ENCODE peak calls at places on chromosomes 7 and 10, in six cellular contexts. B is stimulated activated CD8-positive, alpha-beta memory T cell treated with anti-CD3 and anti-CD28 coated beads, Interleukin-15, amount 100 ng/mL, for 1 hour; H is stimulated activated CD4-positive, alpha-beta T cell treated with anti-CD3 and anti-CD28 coated beads, TNF-alpha, amount 100 ng/mL, for 24 hours; J is NCI-H2081; P is T-cell; Y is gastrocnemius medialis. F is an unnamed sample.
A peak's percentile ranks its signal among the peaks of the same experiment; 100 is the strongest.

GRCh38 chr7:103141753-103142404 is 7.0 kb downstream of the NAPEPLD start:
- DNase-seq in B (no peak), H (no peak), J (no peak), P (no peak), Y (no peak), F (no peak)

GRCh38 chr7:74275401-74275881 is 13.8 kb upstream of the CLIP2 start:
- DNase-seq in P (no peak), Y (no peak), H (peak; percentile 8), J (no peak), B (no peak), F (no peak)

GRCh38 chr10:49569031-49569765 is 30.3 kb upstream of the ERCC6 start:
- DNase-seq in B (no peak), H (no peak), P (no peak), Y (no peak), J (no peak), F (no peak)

GRCh38 chr7:101507791-101508252 is 121.3 kb downstream of the MYL10 start:
- DNase-seq in H (peak; percentile 14), Y (no peak), B (no peak), J (peak; percentile 75), P (no peak), F (peak; percentile 21)

GRCh38 chr7:74372511-74373111 is 81.1 kb upstream of the GTF2IRD1 start:
- DNase-seq in H (no peak), Y (no peak), P (no peak), B (no peak), J (no peak), F (no peak)

GRCh38 chr7:131011976-131012375 is 278.0 kb upstream of the KLF14 start:
- DNase-seq in H (no peak), Y (no peak), B (no peak), P (no peak), J (no peak), F (no peak)

GRCh38 chr10:35005868-35006267 is 84.3 kb downstream of the CUL2 start:
- DNase-seq in B (no peak), Y (no peak), J (no peak), P (no peak), H (no peak), F (no peak)

GRCh38 chr7:94003446-94004023 is 620 bp downstream of the BET1 start:
- DNase-seq in H (no peak), P (no peak), B (no peak), Y (no peak), J (no peak), F (no peak)

GRCh38 chr7:96308950-96309263 is 13.0 kb downstream of the SLC25A13 start:
- DNase-seq in H (no peak), B (no peak), P (no peak), Y (no peak), J (no peak), F (no peak)

GRCh38 chr10:16856567-16856966 is 39.3 kb upstream of the RSU1 start:
- DNase-seq in J (peak; percentile 35), B (no peak), Y (no peak), H (no peak), P (no peak), F (no peak)

GRCh38 chr7:30733691-30734090 is 18.2 kb upstream of the INMT start:
- DNase-seq in J (no peak), H (no peak), P (no peak), B (no peak), Y (no peak), F (no peak)

GRCh38 chr10:34526758-34527730 is 288.1 kb downstream of the PARD3 start:
- DNase-seq in B (no peak), H (no peak), Y (no peak), P (no peak), J (no peak), F (no peak)

GRCh38 chr10:103612462-103613365 is 119.2 kb downstream of the NEURL1 start:
- DNase-seq in J (no peak), H (no peak), Y (peak; percentile 43), P (no peak), B (no peak), F (no peak)

GRCh38 chr10:5812283-5813090 is 747 bp downstream of the GDI2 start:
- DNase-seq in J (peak; percentile 2), Y (peak; percentile 7), H (peak; percentile 38), B (peak; percentile 6), P (peak; percentile 22), F (no peak)

GRCh38 chr7:151351027-151351426 is 9.4 kb downstream of the NUB1 start:
- DNase-seq in B (no peak), J (no peak), H (peak; percentile 52), Y (no peak), P (no peak), F (no peak)

GRCh38 chr10:92142512-92142911 is 148.4 kb downstream of the CPEB3 start:
- DNase-seq in P (no peak), Y (no peak), H (no peak), J (no peak), B (no peak), F (no peak)

GRCh38 chr10:126242352-126243260 is 145.7 kb downstream of the ADAM12 start:
- DNase-seq in P (no peak), H (no peak), J (peak; percentile 24), B (no peak), Y (no peak), F (no peak)

GRCh38 chr7:135236727-135237126 is 3.1 kb downstream of the STRA8 start:
- DNase-seq in B (no peak), Y (no peak), J (no peak), H (no peak), P (no peak), F (no peak)

GRCh38 chr10:93346712-93347111 is 135.4 kb downstream of the MYOF start:
- DNase-seq in H (no peak), Y (no peak), P (no peak), B (no peak), J (no peak), F (no peak)